ENCODE peak calls at places on chromosomes 3 and 15, in four cellular contexts. K is OCI-LY7, Z is ovary, Q is transverse colon. F is an unnamed sample.

GRCh38 chr3:153173758-153174516 is 11.9 kb downstream of the RAP2B start:
- DNase-seq in K (peak; percentile 13), Z (no peak), Q (no peak), F (no peak)

GRCh38 chr15:99438691-99439523 is 126.9 kb upstream of the MEF2A start:
- DNase-seq in K (no peak), Z (peak; percentile 62), Q (peak; percentile 6), F (no peak)

GRCh38 chr3:107117156-107117555 is 260.1 kb upstream of the CCDC54 start:
- DNase-seq in K (no peak), Z (no peak), Q (no peak), F (no peak)

GRCh38 chr3:153295906-153296305 is 133.9 kb downstream of the RAP2B start:
- DNase-seq in K (no peak), Z (no peak), Q (no peak), F (no peak)

GRCh38 chr3:190384241-190384863 is 3.6 kb upstream of the CLDN16 start:
- DNase-seq in K (peak; percentile 37), Z (no peak), Q (peak; percentile 46), F (peak; percentile 76)

GRCh38 chr15:29071193-29071906 is 185.6 kb downstream of the APBA2 start:
- DNase-seq in K (no peak), Z (no peak), Q (no peak), F (no peak)

GRCh38 chr3:126678691-126679317 is 23.9 kb upstream of the TXNRD3 start:
- DNase-seq in K (peak; percentile 78), Z (no peak), Q (peak; percentile 23), F (no peak)

GRCh38 chr3:53346514-53346913 is 829 bp downstream of the DCP1A start:
- DNase-seq in K (peak; percentile 23), Z (no peak), Q (no peak), F (no peak)

GRCh38 chr3:27570421-27571106 is 86.4 kb upstream of the SLC4A7 start:
- DNase-seq in K (no peak), Z (no peak), Q (no peak), F (no peak)

GRCh38 chr15:80211976-80212375 is 40.0 kb downstream of the CTXND1 start:
- DNase-seq in K (no peak), Z (no peak), Q (no peak), F (no peak)

GRCh38 chr3:67516496-67516895 is 137.9 kb downstream of the SUCLG2 start:
- DNase-seq in K (no peak), Z (no peak), Q (no peak), F (no peak)

GRCh38 chr3:151178208-151178845 is 24.7 kb downstream of the GPR171 start:
- DNase-seq in K (no peak), Z (no peak), Q (no peak), F (no peak)

GRCh38 chr3:66756468-66757036 is 241.6 kb upstream of the KBTBD8 start:
- DNase-seq in K (no peak), Z (no peak), Q (no peak), F (no peak)

GRCh38 chr3:46488735-46489361 is 8.9 kb upstream of the RTP3 start:
- DNase-seq in K (peak; percentile 96), Z (peak; percentile 81), Q (peak; percentile 97), F (peak; percentile 52)

GRCh38 chr15:91706366-91707032 is 147.0 kb upstream of the SLCO3A1 start:
- DNase-seq in K (peak; percentile 68), Z (peak; percentile 47), Q (peak; percentile 79), F (peak; percentile 41)

GRCh38 chr3:183270344-183270743 is 17.3 kb downstream of the B3GNT5 start:
- DNase-seq in K (no peak), Z (no peak), Q (no peak), F (no peak)

GRCh38 chr3:115401891-115402501 is 221.3 kb upstream of the GAP43 start:
- DNase-seq in K (no peak), Z (no peak), Q (no peak), F (no peak)

GRCh38 chr15:36632196-36632595 is 52.8 kb downstream of the CDIN1 start:
- DNase-seq in K (no peak), Z (no peak), Q (no peak), F (peak; percentile 35)

GRCh38 chr15:31398677-31399260 is 72.1 kb downstream of the KLF13 start:
- DNase-seq in K (no peak), Z (no peak), Q (peak; percentile 66), F (no peak)

GRCh38 chr15:40282144-40282869 is 557 bp downstream of the ANKRD63 start:
- DNase-seq in K (no peak), Z (no peak), Q (peak; percentile 50), F (no peak)

GRCh38 chr15:39127925-39128617 is 452.8 kb upstream of the THBS1 start:
- DNase-seq in K (no peak), Z (no peak), Q (peak; percentile 12), F (peak; percentile 94)

GRCh38 chr15:63749330-63749942 is 84.3 kb downstream of the HERC1 start:
- DNase-seq in K (no peak), Z (no peak), Q (no peak), F (no peak)

GRCh38 chr15:63759752-63760151 is 74.0 kb downstream of the HERC1 start:
- DNase-seq in K (no peak), Z (no peak), Q (no peak), F (no peak)

GRCh38 chr15:63752979-63753378 is 80.8 kb downstream of the HERC1 start:
- DNase-seq in K (no peak), Z (no peak), Q (no peak), F (no peak)

GRCh38 chr15:63752075-63752684 is 81.6 kb downstream of the HERC1 start:
- DNase-seq in K (peak; percentile 73), Z (no peak), Q (peak; percentile 25), F (no peak)

GRCh38 chr15:63755162-63755561 is 78.6 kb downstream of the HERC1 start:
- DNase-seq in K (no peak), Z (no peak), Q (no peak), F (no peak)
- H3K36me3 ChIP-seq in K (peaks cover 22% of the 10 kb centered on the region), Z (no peaks in the 10 kb centered on the region), Q (peaks cover 13% of the 10 kb centered on the region), F (no peaks in the 10 kb centered on the region)

GRCh38 chr3:69239063-69239462 is 116.7 kb upstream of the LMOD3 start:
- DNase-seq in K (no peak), Z (no peak), Q (no peak), F (no peak)
- H3K36me3 ChIP-seq in K (no peaks in the 10 kb centered on the region), Z (no peaks in the 10 kb centered on the region), Q (no peaks in the 10 kb centered on the region), F (no peaks in the 10 kb centered on the region)

GRCh38 chr3:156480949-156481348 is 74.0 kb downstream of the SSR3 start:
- DNase-seq in K (no peak), Z (no peak), Q (no peak), F (no peak)

GRCh38 chr3:156483002-156483401 is 71.9 kb downstream of the SSR3 start:
- DNase-seq in K (no peak), Z (no peak), Q (no peak), F (no peak)

GRCh38 chr3:156479574-156479973 is 75.3 kb downstream of the SSR3 start:
- DNase-seq in K (no peak), Z (no peak), Q (no peak), F (no peak)

GRCh38 chr3:156483961-156484787 is 70.7 kb downstream of the SSR3 start:
- DNase-seq in K (peak; percentile 74), Z (peak; percentile 22), Q (peak; percentile 31), F (no peak)

GRCh38 chr3:156483426-156483825 is 71.5 kb downstream of the SSR3 start:
- DNase-seq in K (peak; percentile 42), Z (no peak), Q (no peak), F (peak; percentile 54)
- H3K36me3 ChIP-seq in K (no peaks in the 10 kb centered on the region), Z (no peaks in the 10 kb centered on the region), Q (no peaks in the 10 kb centered on the region), F (no peaks in the 10 kb centered on the region)

DNA sequence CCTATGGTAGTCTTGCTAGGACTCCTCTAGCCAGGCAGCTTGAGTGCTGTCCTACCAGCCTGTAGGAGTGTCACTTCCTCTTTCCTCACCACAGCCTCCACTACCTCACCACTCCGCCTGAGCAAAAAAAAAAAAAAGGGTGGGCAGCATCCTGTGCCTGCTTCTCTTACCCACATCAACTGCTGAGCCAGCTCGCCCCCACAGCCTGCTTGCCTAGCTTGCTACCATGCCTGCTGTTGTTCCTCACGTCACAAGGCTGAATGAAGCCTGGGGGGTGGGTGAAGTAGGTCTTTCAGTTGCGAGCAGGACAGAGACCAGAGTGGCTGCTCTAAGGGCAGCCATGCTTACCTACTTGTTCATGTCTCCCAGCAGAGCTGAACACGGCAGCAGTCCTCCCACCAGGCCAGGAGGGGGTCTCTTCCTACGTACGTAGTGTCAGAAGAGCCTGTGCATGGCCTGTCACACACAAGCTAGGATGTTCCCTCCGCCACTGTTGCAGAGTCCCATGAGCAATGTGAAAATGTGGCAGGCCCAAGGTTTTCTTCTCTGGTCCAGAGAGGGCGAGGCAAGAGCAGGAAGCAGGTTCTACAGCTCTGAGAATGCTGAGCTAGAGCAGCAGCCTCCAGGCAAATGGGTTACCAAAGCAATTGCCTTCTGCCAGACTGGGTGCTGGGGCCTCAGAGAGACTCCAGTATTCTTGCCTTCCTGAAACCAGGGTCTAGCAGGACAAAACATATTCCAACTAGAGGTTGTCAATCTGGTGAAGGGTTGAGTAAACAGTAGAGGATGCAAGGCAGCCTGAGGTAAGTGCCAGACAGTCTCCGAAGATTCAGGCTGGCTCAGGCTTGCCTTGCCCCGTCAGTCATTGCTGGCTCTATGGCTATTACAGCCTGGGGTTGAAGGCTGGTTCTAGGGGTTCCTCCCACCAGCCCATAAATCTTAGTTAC is 8.0 kb downstream of the PPM1M start:
- DNase-seq in K (peak; percentile 91), Z (no peak), Q (peak; percentile 68), F (no peak)
- H3K36me3 ChIP-seq in K (peaks cover 96% of the 10 kb centered on the region), Z (no peaks in the 10 kb centered on the region), Q (peaks cover 41% of the 10 kb centered on the region), F (peaks cover 7% of the 10 kb centered on the region)

DNA sequence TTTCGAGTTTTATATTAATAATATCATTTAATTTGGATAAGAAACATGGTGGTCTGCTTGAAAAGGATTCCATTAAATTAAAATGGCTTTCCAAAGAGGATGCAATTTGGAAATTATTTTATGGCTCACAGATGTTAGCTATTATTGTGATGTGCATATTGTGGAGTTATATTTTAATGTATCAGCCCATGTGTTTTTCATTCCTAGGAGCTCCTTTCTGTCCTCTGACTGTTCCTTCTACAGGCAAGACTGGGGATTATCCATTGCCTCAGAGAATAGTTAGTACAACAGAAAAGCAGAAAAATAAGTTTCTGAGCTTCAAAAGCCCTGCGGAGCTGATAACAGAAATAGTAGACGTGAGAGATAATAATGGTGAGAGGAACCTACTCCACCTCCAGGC is 376.7 kb upstream of the PDZRN3 start:
- DNase-seq in K (no peak), Z (no peak), Q (no peak), F (no peak)
- H3K36me3 ChIP-seq in K (no peaks in the 10 kb centered on the region), Z (no peaks in the 10 kb centered on the region), Q (no peaks in the 10 kb centered on the region), F (no peaks in the 10 kb centered on the region)

F was measured in kidney epithelial cell.